ENCODE peak calls at places on chromosomes 4 and X, in eight cellular contexts. B is neural progenitor cell, H is mesenchymal stem cell, Y is mammary epithelial cell, J is HCT116, D is H1, U is H9, C is SK-N-SH. X is an unnamed sample.

GRCh38 chrX:72349190-72349589 is 43.5 kb upstream of the CITED1 start:
- DNase-seq in B (no peak), H (no peak), Y (no peak), J (no peak), D (no peak), U (no peak), C (no peak), X (no peak)

GRCh38 chr4:42519803-42520417 is 122.6 kb downstream of the SHISA3 start:
- DNase-seq in B (peak; percentile 68), H (peak; percentile 51), Y (peak; percentile 21), J (peak; percentile 28), D (no peak), U (no peak), C (peak; percentile 25), X (peak; percentile 21)

GRCh38 chr4:140213116-140213515 is 59.1 kb upstream of the MAML3 start:
- DNase-seq in B (no peak), H (no peak), Y (peak; percentile 25), J (no peak), D (no peak), U (no peak), C (no peak), X (no peak)

GRCh38 chr4:108193891-108194672 is 25.4 kb upstream of the LEF1 start:
- DNase-seq in B (peak; percentile 76), H (peak; percentile 20), Y (no peak), J (no peak), D (peak; percentile 36), U (peak; percentile 41), C (no peak), X (no peak)

GRCh38 chr4:151676301-151676700 is 84.5 kb downstream of the GATB start:
- DNase-seq in B (no peak), H (peak; percentile 68), Y (peak; percentile 88), J (peak; percentile 8), D (no peak), U (no peak), C (no peak), X (peak; percentile 87)

GRCh38 chrX:101057095-101057714 is 5.3 kb upstream of the TRMT2B start:
- DNase-seq in B (no peak), H (no peak), Y (peak; percentile 57), J (no peak), D (no peak), U (no peak), C (no peak), X (peak; percentile 66)

GRCh38 chrX:105758784-105759183 is 63.6 kb upstream of the NRK start:
- DNase-seq in B (no peak), H (peak; percentile 34), Y (no peak), J (no peak), D (no peak), U (no peak), C (no peak), X (no peak)

GRCh38 chrX:153338836-153339235 is 4.9 kb downstream of the ZNF275 start:
- DNase-seq in B (no peak), H (no peak), Y (no peak), J (no peak), D (no peak), U (no peak), C (no peak), X (no peak)

GRCh38 chrX:110407910-110408545 is 49.4 kb downstream of the RTL9 start:
- DNase-seq in B (peak; percentile 68), H (peak; percentile 71), Y (peak; percentile 63), J (peak; percentile 39), D (no peak), U (peak; percentile 46), C (peak; percentile 50), X (peak; percentile 72)

GRCh38 chr4:15672096-15672495 is 9.5 kb upstream of the FAM200B start:
- DNase-seq in B (no peak), H (no peak), Y (no peak), J (no peak), D (no peak), U (no peak), C (no peak), X (no peak)

GRCh38 chr4:15670576-15670975 is 11.1 kb upstream of the FAM200B start:
- DNase-seq in B (no peak), H (no peak), Y (no peak), J (no peak), D (no peak), U (no peak), C (no peak), X (no peak)

GRCh38 chr4:15665738-15666365 is 10.7 kb upstream of the FBXL5 start:
- DNase-seq in B (no peak), H (no peak), Y (peak; percentile 95), J (peak; percentile 63), D (no peak), U (no peak), C (no peak), X (no peak)

GRCh38 chr4:15667006-15667405 is 11.8 kb upstream of the FBXL5 start:
- DNase-seq in B (no peak), H (no peak), Y (no peak), J (no peak), D (no peak), U (no peak), C (no peak), X (no peak)

DNA sequence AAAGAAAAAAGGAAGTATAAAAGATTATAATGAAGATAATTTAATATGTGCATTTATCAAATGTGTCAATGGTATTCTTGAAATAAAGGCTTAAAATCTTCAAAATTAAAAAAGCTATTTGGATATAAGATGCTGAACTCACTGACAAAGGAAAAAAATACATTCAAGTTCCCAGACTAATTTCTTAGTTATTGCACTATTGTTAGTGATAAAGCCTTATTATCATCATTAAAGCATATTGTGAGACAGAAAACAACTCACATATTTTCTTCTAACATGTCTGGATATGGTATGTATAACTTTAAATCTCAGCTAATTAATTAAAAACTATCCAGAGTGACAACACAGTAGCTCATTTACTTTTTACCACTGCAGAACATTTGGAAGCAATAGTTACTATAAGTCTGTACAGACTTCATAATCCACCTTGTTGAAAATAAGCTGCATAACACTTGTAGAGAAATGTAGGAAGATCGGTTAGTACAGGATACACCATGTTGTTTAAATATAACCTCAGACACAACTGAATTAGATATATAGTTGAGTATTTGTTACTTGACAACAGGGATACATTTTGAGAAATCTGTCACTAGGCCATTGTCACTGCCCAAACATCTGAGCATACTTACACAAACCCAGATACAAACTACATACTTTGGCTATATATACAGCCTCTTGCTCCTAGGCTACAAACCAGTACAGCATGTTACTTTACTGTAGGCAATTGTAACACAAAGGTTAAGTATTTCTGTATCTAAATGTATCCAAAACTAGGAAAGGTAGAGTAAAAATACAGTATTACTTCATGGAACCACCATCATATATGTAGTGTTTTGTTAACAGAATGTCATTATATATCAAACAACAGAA is 12.8 kb upstream of the FAM200B start:
- DNase-seq in B (no peak), H (no peak), Y (no peak), J (no peak), D (no peak), U (no peak), C (no peak), X (no peak)
- H3K9ac ChIP-seq in B (no peak overlapping the region), H (no peak overlapping the region), Y (no peak overlapping the region), J (no peak overlapping the region), D (no peak overlapping the region), U (no peak overlapping the region), C (no peak overlapping the region), X (no peak overlapping the region)

DNA sequence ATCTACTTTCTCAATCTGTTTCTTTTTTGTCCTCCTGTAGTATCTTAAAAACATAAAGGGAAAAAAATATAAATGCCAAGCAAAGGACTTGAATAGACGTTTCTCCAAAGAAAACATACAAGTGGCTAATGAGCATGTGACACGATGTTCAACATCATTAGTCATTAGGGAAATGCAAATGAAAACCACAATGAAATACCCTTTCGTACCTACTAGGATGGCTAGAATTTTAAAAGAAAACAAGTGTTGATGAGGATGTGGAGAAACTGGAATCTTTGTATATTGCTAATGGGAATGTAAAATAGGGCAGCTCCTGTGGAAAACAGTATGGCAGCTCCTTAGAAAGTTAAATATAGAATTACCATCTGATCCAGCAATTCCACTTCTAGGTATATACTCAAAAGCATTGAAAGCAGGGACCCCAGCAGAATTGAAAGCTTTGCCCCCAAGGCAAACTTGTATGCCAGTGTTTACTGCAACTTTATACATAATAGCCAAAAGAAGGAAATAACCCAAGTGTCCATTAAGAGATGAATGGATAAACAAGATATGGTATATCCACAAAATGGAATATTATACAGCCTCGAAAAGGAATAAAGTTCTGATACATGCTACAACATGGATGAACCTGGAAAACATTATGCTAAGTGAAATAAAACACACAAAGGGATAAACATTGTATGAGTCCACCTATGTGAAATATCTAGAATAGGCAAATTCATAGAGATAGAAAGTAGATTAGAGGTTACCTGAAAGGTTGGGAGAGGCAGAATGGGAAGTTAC is 138.3 kb downstream of the SH3KBP1 start:
- DNase-seq in B (no peak), H (no peak), Y (no peak), J (no peak), D (no peak), U (no peak), C (no peak), X (no peak)
- H3K9ac ChIP-seq in B (no peak overlapping the region), H (no peak overlapping the region), Y (no peak overlapping the region), J (no peak overlapping the region), D (no peak overlapping the region), U (no peak overlapping the region), C (no peak overlapping the region), X (no peak overlapping the region)

DNA sequence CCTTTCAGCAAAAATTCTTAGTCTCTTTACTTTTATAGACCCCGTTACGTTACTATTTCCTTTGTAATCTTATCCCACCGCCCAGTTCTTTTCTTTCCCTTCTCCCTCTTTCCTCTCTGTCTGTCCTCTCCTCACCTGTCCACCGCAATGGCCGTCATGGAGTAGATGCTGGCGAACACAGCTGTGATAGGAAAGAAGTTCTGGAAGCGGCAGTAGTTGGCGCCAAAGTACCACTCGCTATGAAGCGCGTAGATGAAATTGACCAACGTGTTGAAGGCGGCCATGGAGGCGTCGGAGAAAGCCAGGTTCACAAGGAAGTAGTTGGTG is 829 bp downstream of the TACR3 start:
- DNase-seq in B (peak; percentile 57), H (no peak), Y (no peak), J (no peak), D (no peak), U (no peak), C (no peak), X (no peak)
- H3K9ac ChIP-seq in B (no peak overlapping the region), H (no peak overlapping the region), Y (no peak overlapping the region), J (no peak overlapping the region), D (no peak overlapping the region), U (peak overlapping the region; percentile 1), C (no peak overlapping the region), X (no peak overlapping the region)

DNA sequence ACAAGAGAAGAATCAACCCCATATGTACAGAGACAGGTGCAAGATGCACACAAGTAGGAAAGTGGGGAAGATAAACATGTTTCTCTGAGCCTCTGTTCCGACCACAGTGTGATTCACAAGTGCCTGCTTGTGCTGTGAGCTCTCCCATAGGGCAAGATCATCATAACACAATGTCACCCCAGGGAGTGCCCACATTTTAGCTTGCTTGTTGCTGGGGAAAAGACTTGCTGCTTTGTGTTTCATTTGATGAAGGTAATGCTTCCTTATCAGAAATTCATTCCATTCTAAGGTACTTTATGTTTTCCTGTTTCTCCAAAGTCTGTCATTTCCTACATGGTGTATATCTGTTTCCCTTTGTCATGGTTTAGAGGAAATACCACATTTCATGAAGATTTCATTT is 304.5 kb upstream of the DIPK2B start:
- DNase-seq in B (no peak), H (peak; percentile 74), Y (peak; percentile 91), J (no peak), D (no peak), U (no peak), C (no peak), X (peak; percentile 61)
- H3K9ac ChIP-seq in B (no peak overlapping the region), H (peak overlapping the region; percentile 51), Y (peak overlapping the region; percentile 64), J (no peak overlapping the region), D (no peak overlapping the region), U (no peak overlapping the region), C (peak overlapping the region; percentile 58), X (no peak overlapping the region)